ENCODE peak calls at places on chromosome 10, in eight cellular contexts. Y is HepG2, G is endodermal cell, S is HCT116, F is heart right ventricle, K is psoas muscle, Z is breast epithelium, C is colonic mucosa. U is an unnamed sample.

GRCh38 chr10:13758302-13758701 is 171.5 kb downstream of the PRPF18 start:
- DNase-seq in Y (no peak), G (peak), S (peak), F (no peak), K (no peak), Z (no peak), C (no peak), U (no peak)

GRCh38 chr10:132063432-132063831 is 2.3 kb upstream of the JAKMIP3 start:
- DNase-seq in Y (no peak), G (no peak), S (no peak), F (no peak), K (no peak), Z (no peak), C (no peak), U (peak)

GRCh38 chr10:5545778-5546710 is 21.3 kb downstream of the CALML3 start:
- DNase-seq in Y (no peak), G (peak), S (no peak), F (peak), K (peak), Z (no peak), C (peak), U (peak)

GRCh38 chr10:74855027-74855426 is 28.6 kb downstream of the KAT6B start:
- DNase-seq in Y (no peak), G (peak), S (no peak), F (peak), K (no peak), Z (no peak), C (peak), U (no peak)

GRCh38 chr10:122176232-122176865 is 94.7 kb upstream of the BTBD16 start:
- DNase-seq in Y (peak), G (no peak), S (no peak), F (no peak), K (no peak), Z (no peak), C (no peak), U (no peak)

GRCh38 chr10:97096327-97097153 is 89.2 kb downstream of the SLIT1 start:
- DNase-seq in Y (no peak), G (no peak), S (no peak), F (peak), K (peak), Z (no peak), C (no peak), U (no peak)

GRCh38 chr10:73810735-73811465 is 498 bp downstream of the NDST2 start:
- DNase-seq in Y (no peak), G (peak), S (no peak), F (peak), K (peak), Z (no peak), C (peak), U (peak)

GRCh38 chr10:96305019-96305418 is 785 bp downstream of the DNTT start:
- DNase-seq in Y (no peak), G (no peak), S (no peak), F (no peak), K (no peak), Z (no peak), C (no peak), U (no peak)

GRCh38 chr10:127952575-127952869 is 45.6 kb downstream of the PTPRE start:
- DNase-seq in Y (no peak), G (no peak), S (no peak), F (no peak), K (no peak), Z (no peak), C (no peak), U (no peak)

GRCh38 chr10:119509909-119510451 is 32.5 kb downstream of the RGS10 start:
- DNase-seq in Y (no peak), G (no peak), S (no peak), F (peak), K (peak), Z (peak), C (no peak), U (no peak)

GRCh38 chr10:53387546-53387945 is 615.0 kb upstream of the MBL2 start:
- DNase-seq in Y (no peak), G (no peak), S (no peak), F (no peak), K (no peak), Z (no peak), C (no peak), U (no peak)

GRCh38 chr10:116961305-116962251 is 43.4 kb downstream of the SHTN1 start:
- DNase-seq in Y (no peak), G (no peak), S (no peak), F (no peak), K (no peak), Z (no peak), C (no peak), U (no peak)

GRCh38 chr10:88657901-88658300 is 6.3 kb upstream of the LIPF start:
- DNase-seq in Y (no peak), G (no peak), S (no peak), F (no peak), K (no peak), Z (no peak), C (no peak), U (no peak)

GRCh38 chr10:59876695-59877094 is 29.7 kb downstream of the CCDC6 start:
- DNase-seq in Y (no peak), G (no peak), S (no peak), F (no peak), K (no peak), Z (no peak), C (no peak), U (no peak)

GRCh38 chr10:70381491-70382421 is 669 bp downstream of the LRRC20 start:
- DNase-seq in Y (no peak), G (peak), S (no peak), F (peak), K (peak), Z (no peak), C (peak), U (peak)

GRCh38 chr10:95698415-95698814 is 4.7 kb upstream of the TCTN3 start:
- DNase-seq in Y (no peak), G (no peak), S (no peak), F (no peak), K (no peak), Z (no peak), C (no peak), U (no peak)

GRCh38 chr10:22658745-22659410 is 55.5 kb downstream of the PIP4K2A start:
- DNase-seq in Y (peak), G (no peak), S (no peak), F (no peak), K (no peak), Z (no peak), C (no peak), U (no peak)

GRCh38 chr10:130053561-130053960 is 57.1 kb downstream of the C10orf143 start:
- DNase-seq in Y (no peak), G (no peak), S (no peak), F (no peak), K (no peak), Z (no peak), C (no peak), U (no peak)

GRCh38 chr10:103041391-103041790 is 123.3 kb downstream of the CNNM2 start:
- DNase-seq in Y (no peak), G (no peak), S (no peak), F (no peak), K (no peak), Z (no peak), C (no peak), U (no peak)

GRCh38 chr10:17992266-17992665 is 40.5 kb downstream of the SLC39A12 start:
- DNase-seq in Y (no peak), G (no peak), S (no peak), F (no peak), K (no peak), Z (no peak), C (no peak), U (no peak)

GRCh38 chr10:103840747-103841085 is 14.7 kb downstream of the SH3PXD2A start:
- DNase-seq in Y (no peak), G (no peak), S (no peak), F (no peak), K (no peak), Z (no peak), C (no peak), U (no peak)

GRCh38 chr10:84214612-84215235 is 10.6 kb downstream of the LRIT2 start:
- DNase-seq in Y (peak), G (peak), S (peak), F (no peak), K (no peak), Z (peak), C (peak), U (no peak)

GRCh38 chr10:34475222-34475621 is 339.9 kb downstream of the PARD3 start:
- DNase-seq in Y (no peak), G (no peak), S (no peak), F (no peak), K (no peak), Z (no peak), C (no peak), U (no peak)

GRCh38 chr10:69506834-69507643 is 55.8 kb downstream of the TSPAN15 start:
- DNase-seq in Y (no peak), G (no peak), S (no peak), F (no peak), K (no peak), Z (no peak), C (peak), U (no peak)

GRCh38 chr10:1736180-1736971 is 949 bp downstream of the ADARB2 start:
- DNase-seq in Y (no peak), G (peak), S (no peak), F (no peak), K (no peak), Z (no peak), C (no peak), U (peak)

GRCh38 chr10:71611709-71612422 is 107.7 kb downstream of the C10orf105 start:
- DNase-seq in Y (no peak), G (no peak), S (no peak), F (no peak), K (no peak), Z (no peak), C (no peak), U (no peak)

GRCh38 chr10:3776796-3777571 is 8.0 kb downstream of the KLF6 start:
- DNase-seq in Y (peak), G (peak), S (peak), F (no peak), K (no peak), Z (peak), C (peak), U (peak)

GRCh38 chr10:536371-536925 is 153.0 kb downstream of the DIP2C start:
- DNase-seq in Y (no peak), G (no peak), S (no peak), F (no peak), K (no peak), Z (no peak), C (no peak), U (no peak)

GRCh38 chr10:43409385-43410109 is 561 bp upstream of the HNRNPF start:
- DNase-seq in Y (no peak), G (no peak), S (no peak), F (peak), K (peak), Z (no peak), C (peak), U (peak)

GRCh38 chr10:44830022-44830421 is 81.1 kb upstream of the TMEM72 start:
- DNase-seq in Y (no peak), G (no peak), S (no peak), F (no peak), K (no peak), Z (no peak), C (no peak), U (no peak)

GRCh38 chr10:633279-634245 is 55.9 kb downstream of the DIP2C start:
- DNase-seq in Y (peak), G (no peak), S (no peak), F (no peak), K (no peak), Z (no peak), C (no peak), U (no peak)

GRCh38 chr10:110864662-110865140 is 7.0 kb upstream of the PDCD4 start:
- DNase-seq in Y (no peak), G (no peak), S (no peak), F (no peak), K (no peak), Z (no peak), C (no peak), U (no peak)

GRCh38 chr10:24384954-24385353 is 176.0 kb downstream of the KIAA1217 start:
- DNase-seq in Y (no peak), G (no peak), S (no peak), F (no peak), K (peak), Z (no peak), C (no peak), U (peak)

DNA sequence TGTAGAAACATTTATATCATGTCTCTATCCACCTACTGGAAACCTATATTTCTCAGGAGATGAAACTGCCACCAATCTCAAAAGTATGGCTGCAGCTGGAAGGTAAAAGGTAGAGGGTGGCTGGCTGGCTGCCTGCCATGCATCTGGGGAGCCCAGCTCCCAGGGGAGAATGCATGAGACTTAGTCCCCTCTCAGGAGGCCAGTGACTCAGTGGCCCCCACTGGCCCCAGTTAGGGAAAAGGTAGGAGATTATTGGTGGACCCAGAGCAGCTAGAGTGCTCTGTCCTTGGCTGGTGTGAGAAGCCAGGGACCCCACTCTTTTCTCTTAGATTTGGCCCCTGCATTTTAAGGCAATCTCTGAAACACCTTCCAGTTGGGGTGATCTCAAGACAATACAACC is 6.8 kb upstream of the NKX2-3 start:
- DNase-seq in Y (no peak), G (no peak), S (no peak), F (no peak), K (no peak), Z (no peak), C (no peak), U (no peak)
- H3K27ac ChIP-seq in Y (no peak), G (no peak), S (no peak), F (no peak), K (no peak), Z (no peak), C (peak), U (no peak)

GRCh38 chr10:11180228-11180627 is 162.6 kb downstream of the CELF2 start:
- DNase-seq in Y (no peak), G (no peak), S (no peak), F (no peak), K (no peak), Z (no peak), C (no peak), U (peak)
- H3K4me3 ChIP-seq in Y (no peak), G (no peak), S (no peak), F (no peak), K (no peak), Z (no peak), C (no peak), U (peak)

DNA sequence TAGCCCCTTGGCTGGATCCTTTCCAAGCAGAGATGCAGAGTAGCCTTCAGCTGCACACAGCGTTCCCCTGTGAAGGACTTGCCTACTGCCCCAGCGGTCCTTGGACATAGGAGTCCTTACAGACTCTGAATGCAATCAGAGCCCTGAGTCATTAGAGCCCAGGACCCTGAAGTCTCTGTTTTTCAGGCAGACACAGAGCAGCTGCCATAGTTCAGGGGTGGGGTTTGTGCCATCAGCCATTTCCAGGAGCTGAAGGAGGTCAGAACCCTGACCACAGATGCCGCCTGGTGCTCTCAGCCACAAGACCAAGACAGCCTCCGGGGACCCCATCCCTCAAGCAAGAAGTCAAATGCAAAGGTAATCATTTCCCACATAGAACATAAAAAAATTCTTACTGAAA is 32.8 kb upstream of the WDFY4 start:
- DNase-seq in Y (no peak), G (no peak), S (no peak), F (no peak), K (no peak), Z (no peak), C (no peak), U (no peak)
- TF ChIP-seq CTCF in Y (no peak), G (no peak), S (no peak), F (no peak), K (no peak), Z (no peak), C (no peak), U (no peak)

GRCh38 chr10:85795460-85795859 is 571.1 kb downstream of the GRID1 start:
- DNase-seq in Y (no peak), G (no peak), S (no peak), F (no peak), K (no peak), Z (no peak), C (no peak), U (no peak)
- H3K27ac ChIP-seq in Y (no peak), G (no peak), S (no peak), F (no peak), K (no peak), Z (no peak), C (no peak), U (no peak)

U was measured in left lung.